ENCODE peak calls at places on chromosomes 4 and X, in six cellular contexts. X is fibroblast of lung, K is Peyer's patch, E is ovary, I is tibial artery, A is tibial nerve. R is an unnamed sample. For H3K4me1, the result is how much of the 10 kb centered on the place peaks cover.

GRCh38 chr4:170274616-170275015 is 184.9 kb upstream of the AADAT start:
- DNase-seq in X (no peak), K (no peak), E (no peak), I (no peak), A (no peak), R (no peak)

GRCh38 chrX:66676990-66677389 is 38.1 kb upstream of the EDA2R start:
- DNase-seq in X (peak), K (no peak), E (no peak), I (no peak), A (no peak), R (no peak)

GRCh38 chr4:71262161-71262560 is 76.7 kb upstream of the SLC4A4 start:
- DNase-seq in X (peak), K (no peak), E (no peak), I (no peak), A (no peak), R (no peak)

GRCh38 chrX:41781500-41781899 is 57.5 kb downstream of the GPR82 start:
- DNase-seq in X (peak), K (no peak), E (no peak), I (no peak), A (no peak), R (no peak)

GRCh38 chr4:142743071-142743825 is 102.9 kb downstream of the INPP4B start:
- DNase-seq in X (peak), K (no peak), E (no peak), I (no peak), A (no peak), R (no peak)

GRCh38 chr4:23039813-23040212 is 347.1 kb downstream of the GBA3 start:
- DNase-seq in X (peak), K (no peak), E (no peak), I (no peak), A (no peak), R (no peak)

GRCh38 chrX:68936608-68937007 is 107.8 kb downstream of the EFNB1 start:
- DNase-seq in X (peak), K (no peak), E (no peak), I (no peak), A (no peak), R (no peak)

GRCh38 chr4:682490-683172 is 6.3 kb downstream of the SLC49A3 start:
- DNase-seq in X (no peak), K (peak), E (peak), I (no peak), A (no peak), R (no peak)

GRCh38 chr4:185305979-185306442 is 89.7 kb downstream of the LRP2BP start:
- DNase-seq in X (peak), K (no peak), E (no peak), I (no peak), A (no peak), R (no peak)

GRCh38 chr4:151226004-151226932 is 50.7 kb upstream of the PRSS48 start:
- DNase-seq in X (peak), K (no peak), E (no peak), I (no peak), A (no peak), R (no peak)

GRCh38 chrX:123036401-123036800 is 147.7 kb upstream of the GRIA3 start:
- DNase-seq in X (no peak), K (no peak), E (no peak), I (no peak), A (no peak), R (no peak)

GRCh38 chr4:75830906-75831305 is 71.3 kb downstream of the PPEF2 start:
- DNase-seq in X (peak), K (no peak), E (no peak), I (no peak), A (no peak), R (no peak)

GRCh38 chr4:122524176-122524575 is 67.7 kb upstream of the IL2 start:
- DNase-seq in X (no peak), K (no peak), E (no peak), I (no peak), A (no peak), R (no peak)

GRCh38 chr4:140260227-140260626 is 106.2 kb upstream of the MAML3 start:
- DNase-seq in X (peak), K (no peak), E (no peak), I (no peak), A (no peak), R (no peak)

GRCh38 chr4:141335166-141335565 is 114.5 kb downstream of the ZNF330 start:
- DNase-seq in X (no peak), K (no peak), E (no peak), I (no peak), A (no peak), R (no peak)

GRCh38 chr4:155967098-155967497 is 13.4 kb upstream of the CTSO start:
- DNase-seq in X (peak), K (no peak), E (no peak), I (no peak), A (no peak), R (no peak)

GRCh38 chrX:106168107-106168506 is at the start of gene PWWP3B:
- DNase-seq in X (peak), K (no peak), E (peak), I (no peak), A (peak), R (peak)

GRCh38 chr4:96845798-96846197 is 1005.9 kb downstream of the PDHA2 start:
- DNase-seq in X (no peak), K (no peak), E (no peak), I (no peak), A (no peak), R (no peak)

GRCh38 chr4:75555294-75556164 is at the start of gene ODAPH:
- DNase-seq in X (peak), K (peak), E (no peak), I (no peak), A (no peak), R (no peak)

GRCh38 chr4:24175707-24176106 is 285.9 kb upstream of the PPARGC1A start:
- DNase-seq in X (no peak), K (no peak), E (no peak), I (no peak), A (no peak), R (no peak)

GRCh38 chrX:1448793-1449580 is 3.7 kb downstream of the ASMTL start:
- DNase-seq in X (no peak), K (peak), E (no peak), I (peak), A (no peak), R (no peak)

GRCh38 chr4:28010543-28011235 is 1150.0 kb downstream of the STIM2 start:
- DNase-seq in X (no peak), K (no peak), E (no peak), I (no peak), A (no peak), R (no peak)

GRCh38 chr4:151407466-151408379 is 1.3 kb upstream of the FHIP1A start:
- DNase-seq in X (peak), K (peak), E (peak), I (no peak), A (no peak), R (peak)

GRCh38 chr4:55661398-55662056 is 25.4 kb upstream of the NMU start:
- DNase-seq in X (no peak), K (no peak), E (no peak), I (no peak), A (no peak), R (no peak)

GRCh38 chr4:19735012-19735411 is 516.7 kb upstream of the SLIT2 start:
- DNase-seq in X (no peak), K (no peak), E (no peak), I (no peak), A (no peak), R (no peak)

GRCh38 chrX:101257448-101258259 is 33.5 kb downstream of the TAF7L start:
- DNase-seq in X (peak), K (no peak), E (no peak), I (no peak), A (no peak), R (no peak)

GRCh38 chr4:81113024-81113423 is 82.5 kb downstream of the BMP3 start:
- DNase-seq in X (no peak), K (no peak), E (no peak), I (no peak), A (no peak), R (no peak)

GRCh38 chrX:40434947-40435346 is 145.8 kb upstream of the ATP6AP2 start:
- DNase-seq in X (peak), K (no peak), E (peak), I (no peak), A (no peak), R (no peak)

GRCh38 chr4:105107105-105107856 is 39.4 kb upstream of the TET2 start:
- DNase-seq in X (no peak), K (no peak), E (no peak), I (no peak), A (no peak), R (no peak)

GRCh38 chr4:153232768-153233167 is 28.5 kb downstream of the TRIM2 start:
- DNase-seq in X (no peak), K (no peak), E (no peak), I (no peak), A (no peak), R (peak)

GRCh38 chrX:32408389-32408788 is 803.0 kb downstream of the DMD start:
- DNase-seq in X (no peak), K (no peak), E (no peak), I (no peak), A (no peak), R (no peak)

GRCh38 chrX:23559975-23560374 is 107.3 kb upstream of the PRDX4 start:
- DNase-seq in X (no peak), K (no peak), E (no peak), I (no peak), A (no peak), R (no peak)

GRCh38 chrX:35445912-35446311 is 352.2 kb upstream of the MAGEB16 start:
- DNase-seq in X (no peak), K (no peak), E (no peak), I (no peak), A (no peak), R (no peak)

GRCh38 chr4:88738146-88738545 is 40.5 kb upstream of the NAP1L5 start:
- DNase-seq in X (no peak), K (no peak), E (no peak), I (no peak), A (no peak), R (no peak)

GRCh38 chr4:146582864-146583263 is 55.8 kb upstream of the POU4F2 start:
- DNase-seq in X (no peak), K (no peak), E (no peak), I (no peak), A (no peak), R (no peak)

GRCh38 chr4:153151535-153152452 is 52.4 kb upstream of the TRIM2 start:
- DNase-seq in X (peak), K (peak), E (peak), I (no peak), A (no peak), R (peak)

GRCh38 chr4:41418444-41418843 is 119.5 kb upstream of the LIMCH1 start:
- DNase-seq in X (peak), K (no peak), E (no peak), I (peak), A (no peak), R (no peak)

GRCh38 chr4:88391703-88392102 is 13.1 kb downstream of the HERC6 start:
- DNase-seq in X (no peak), K (no peak), E (no peak), I (no peak), A (no peak), R (no peak)

GRCh38 chrX:15834827-15835595 is 19.6 kb downstream of the AP1S2 start:
- DNase-seq in X (peak), K (no peak), E (no peak), I (no peak), A (no peak), R (no peak)

DNA sequence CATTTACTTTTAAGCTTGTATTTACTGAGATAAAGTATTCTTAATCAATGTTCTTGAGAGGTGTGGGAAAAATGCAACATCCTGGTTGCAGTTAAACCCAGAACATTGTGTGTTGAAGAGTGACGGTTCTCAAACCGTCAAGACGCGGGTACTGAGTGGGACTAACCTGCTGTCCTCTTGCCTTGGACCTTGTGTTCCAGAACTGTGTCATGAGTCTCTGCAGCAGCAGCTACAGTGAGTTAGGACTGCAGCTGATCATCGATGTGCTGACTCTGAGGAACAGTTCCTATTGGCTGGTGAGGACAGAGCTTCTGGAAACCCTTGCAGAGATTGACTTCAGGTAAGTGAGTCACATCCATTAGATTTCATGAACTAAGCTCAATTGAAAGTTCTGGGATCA is 59.7 kb downstream of the HTT start:
- DNase-seq in X (no peak), K (no peak), E (no peak), I (no peak), A (no peak), R (no peak)
- H3K27ac ChIP-seq in X (no peak), K (no peak), E (no peak), I (peak), A (no peak), R (no peak)

DNA sequence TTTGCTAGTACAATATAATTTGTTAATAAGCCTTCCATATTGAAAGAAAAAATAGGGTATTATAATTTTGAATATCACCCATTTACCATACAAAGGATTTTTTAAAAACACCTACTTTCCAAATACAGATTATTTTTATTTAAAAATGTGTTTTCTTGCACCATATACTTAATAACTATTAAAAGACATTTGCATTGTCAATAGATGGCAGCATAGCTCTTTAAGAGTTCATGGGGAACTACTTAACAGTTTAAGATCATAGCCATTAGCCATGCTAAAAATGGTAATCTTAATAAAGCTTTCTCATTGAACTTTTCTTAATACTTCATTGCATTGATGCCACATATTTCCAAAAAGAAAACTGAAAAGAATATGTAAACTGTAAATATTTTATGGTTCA is 1995.9 kb downstream of the C4orf33 start:
- DNase-seq in X (peak), K (no peak), E (no peak), I (no peak), A (no peak), R (no peak)
- TF ChIP-seq CTCF in X (no peak), K (no peak), E (no peak), I (no peak), A (peak), R (no peak)

GRCh38 chr4:3704669-3705068 is 61.5 kb upstream of the ADRA2C start:
- DNase-seq in X (no peak), K (no peak), E (no peak), I (peak), A (peak), R (no peak)
- H3K4me1 ChIP-seq in X (under half), K (under half), E (under half), I (under half), A (under half), R (under half)

DNA sequence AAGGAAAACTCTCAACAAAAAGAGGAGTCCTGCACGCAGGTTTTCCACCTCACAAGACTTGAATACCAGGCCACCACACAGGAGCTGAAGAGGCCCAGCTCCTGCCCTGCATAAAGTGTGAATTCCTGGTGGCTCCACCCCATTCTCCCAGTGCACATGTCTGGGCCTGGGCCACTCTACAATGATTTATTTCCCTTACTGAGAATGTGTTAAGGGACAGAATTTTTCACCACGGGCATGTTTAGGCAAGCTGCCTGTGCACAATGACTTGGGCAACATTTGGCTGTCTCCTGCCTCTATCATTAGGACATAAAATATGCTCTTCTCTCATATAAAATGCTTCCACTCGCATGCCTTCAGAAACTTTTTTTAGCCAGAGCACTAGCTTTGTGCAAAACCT is 197.1 kb downstream of the SLC7A11 start:
- DNase-seq in X (no peak), K (no peak), E (no peak), I (no peak), A (no peak), R (no peak)
- H3K27ac ChIP-seq in X (no peak), K (no peak), E (no peak), I (no peak), A (no peak), R (no peak)

DNA sequence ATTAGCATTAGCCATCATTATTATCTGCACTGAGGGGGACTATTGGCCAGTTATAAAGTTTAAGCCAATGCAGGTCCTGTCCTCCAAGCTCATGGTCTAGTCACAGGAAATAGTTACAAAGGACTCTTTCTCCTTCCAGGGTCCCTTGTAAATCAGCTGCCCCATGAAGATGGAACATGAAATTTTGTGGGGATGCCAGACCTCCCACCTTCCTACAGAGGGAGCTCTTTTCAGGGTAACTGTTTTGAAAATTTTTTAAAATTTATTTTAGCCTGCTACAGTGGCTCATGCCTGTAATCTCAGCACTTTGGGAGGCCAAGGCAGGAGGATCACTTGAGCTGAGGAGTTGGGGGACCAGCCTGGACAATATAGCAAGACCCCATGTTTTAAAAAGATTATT is 124.4 kb upstream of the SLC34A2 start:
- DNase-seq in X (no peak), K (no peak), E (no peak), I (no peak), A (no peak), R (no peak)
- TF ChIP-seq CTCF in X (peak), K (peak), E (no peak), I (no peak), A (no peak), R (no peak)